ENCODE peak calls at places on chromosomes 4 and X, in six cellular contexts. C is heart right ventricle; J is fibroblast of lung; T is cardiac muscle cell; O is CD8-positive, alpha-beta T cell; X is SJSA1. P is an unnamed sample. For H3K4me1, the result is how much of the 10 kb centered on the place peaks cover.

GRCh38 chr4:123401466-123402175 is 5.0 kb downstream of the SPRY1 start:
- DNase-seq in J (no peak), X (no peak), O (no peak), T (peak), C (no peak), P (no peak)

GRCh38 chrX:45749375-45749774 is 548.7 kb upstream of the DIPK2B start:
- DNase-seq in J (peak), T (no peak), X (no peak), O (no peak), C (no peak), P (no peak)

GRCh38 chrX:1483843-1484637 is 31.3 kb upstream of the ASMTL start:
- DNase-seq in X (no peak), T (no peak), O (no peak), C (peak), J (no peak), P (no peak)

GRCh38 chrX:123476636-123477219 is 256.1 kb downstream of the THOC2 start:
- DNase-seq in C (no peak), J (no peak), X (no peak), T (no peak), O (no peak), P (no peak)

GRCh38 chr4:3484057-3484973 is 21.2 kb downstream of the DOK7 start:
- DNase-seq in X (no peak), O (no peak), C (peak), J (no peak), T (no peak), P (no peak)

GRCh38 chr4:41678951-41679350 is 69.6 kb downstream of the PHOX2B start:
- DNase-seq in T (no peak), X (no peak), O (no peak), C (no peak), J (no peak), P (no peak)

GRCh38 chrX:68724531-68725020 is 77.1 kb downstream of the STARD8 start:
- DNase-seq in C (no peak), T (no peak), X (no peak), J (no peak), O (no peak), P (no peak)

GRCh38 chr4:145481164-145481941 is at the start of gene SMAD1:
- DNase-seq in X (peak), J (peak), T (peak), C (peak), O (no peak), P (peak)

GRCh38 chr4:38387348-38387747 is 276.7 kb upstream of the KLF3 start:
- DNase-seq in J (peak), T (peak), C (peak), O (no peak), X (no peak), P (no peak)

GRCh38 chrX:69369999-69370398 is 134.1 kb upstream of the NALF2 start:
- DNase-seq in X (no peak), J (no peak), O (no peak), T (no peak), C (no peak), P (no peak)

GRCh38 chr4:16889945-16890344 is 8.5 kb downstream of the LDB2 start:
- DNase-seq in O (no peak), C (no peak), J (no peak), X (no peak), T (no peak), P (no peak)

GRCh38 chrX:154542723-154543424 is 3.8 kb downstream of the G6PD start:
- DNase-seq in T (peak), X (no peak), C (no peak), O (no peak), J (no peak), P (no peak)

GRCh38 chrX:53312946-53313745 is 31.8 kb upstream of the IQSEC2 start:
- DNase-seq in J (peak), T (peak), C (peak), O (peak), X (peak), P (no peak)

GRCh38 chr4:111717916-111718315 is 427.3 kb upstream of the FAM241A start:
- DNase-seq in T (no peak), J (no peak), C (no peak), X (no peak), O (no peak), P (no peak)

GRCh38 chr4:7193040-7193958 is 961 bp downstream of the SORCS2 start:
- DNase-seq in C (no peak), O (no peak), J (no peak), T (no peak), X (no peak), P (no peak)

GRCh38 chrX:87941841-87942240 is 424.2 kb downstream of the KLHL4 start:
- DNase-seq in J (no peak), X (no peak), C (no peak), O (no peak), T (no peak), P (no peak)

GRCh38 chrX:27995611-27996010 is 14.4 kb upstream of the DCAF8L1 start:
- DNase-seq in J (no peak), O (no peak), X (no peak), T (no peak), C (no peak), P (no peak)

GRCh38 chr4:122874194-122874593 is 47.6 kb downstream of the FGF2 start:
- DNase-seq in T (peak), X (peak), C (no peak), J (peak), O (no peak), P (no peak)

GRCh38 chrX:34884693-34885277 is 57.8 kb upstream of the FAM47B start:
- DNase-seq in J (peak), O (no peak), X (peak), T (peak), C (no peak), P (no peak)

GRCh38 chr4:7045961-7046921 is 3.1 kb downstream of the TADA2B start:
- DNase-seq in X (no peak), J (no peak), C (no peak), T (no peak), O (no peak), P (no peak)

GRCh38 chr4:180571516-180571915 is 1671.7 kb upstream of the TENM3 start:
- DNase-seq in J (no peak), C (no peak), O (no peak), X (no peak), T (no peak), P (no peak)

GRCh38 chr4:52984469-52984868 is 122.4 kb downstream of the RASL11B start:
- DNase-seq in X (peak), J (peak), C (no peak), T (no peak), O (no peak), P (no peak)

GRCh38 chr4:184306949-184307348 is 89.3 kb upstream of the ENPP6 start:
- DNase-seq in C (no peak), O (no peak), X (no peak), T (no peak), J (no peak), P (no peak)

GRCh38 chrX:134026732-134027311 is 41.4 kb upstream of the GPC3 start:
- DNase-seq in J (peak), X (peak), C (peak), T (peak), O (no peak), P (peak)

GRCh38 chr4:185754961-185755360 is 57.0 kb downstream of the SORBS2 start:
- DNase-seq in T (no peak), J (no peak), X (no peak), O (no peak), C (no peak), P (no peak)

GRCh38 chrX:13047752-13048151 is 3.3 kb upstream of the FAM9C start:
- DNase-seq in O (no peak), C (no peak), X (no peak), T (no peak), J (no peak), P (no peak)

GRCh38 chr4:104015680-104016079 is 295.9 kb upstream of the TACR3 start:
- DNase-seq in T (peak), C (no peak), X (no peak), J (no peak), O (no peak), P (peak)

GRCh38 chrX:153494541-153495361 is at the start of gene BGN:
- DNase-seq in O (no peak), T (peak), C (peak), J (peak), X (peak), P (no peak)

GRCh38 chr4:152036626-152037025 is 275.8 kb upstream of the GATB start:
- DNase-seq in J (no peak), C (no peak), X (no peak), T (no peak), O (no peak), P (no peak)

GRCh38 chr4:145216532-145216931 is 36.1 kb upstream of the OTUD4 start:
- DNase-seq in X (peak), T (peak), O (no peak), J (peak), C (no peak), P (no peak)

GRCh38 chr4:20254517-20255250 is 3.0 kb downstream of the SLIT2 start:
- DNase-seq in C (peak), T (peak), X (no peak), J (peak), O (no peak), P (no peak)

GRCh38 chrX:120365320-120365719 is 3.4 kb downstream of the ATP1B4 start:
- DNase-seq in T (peak), X (peak), C (peak), J (peak), O (peak), P (peak)

DNA sequence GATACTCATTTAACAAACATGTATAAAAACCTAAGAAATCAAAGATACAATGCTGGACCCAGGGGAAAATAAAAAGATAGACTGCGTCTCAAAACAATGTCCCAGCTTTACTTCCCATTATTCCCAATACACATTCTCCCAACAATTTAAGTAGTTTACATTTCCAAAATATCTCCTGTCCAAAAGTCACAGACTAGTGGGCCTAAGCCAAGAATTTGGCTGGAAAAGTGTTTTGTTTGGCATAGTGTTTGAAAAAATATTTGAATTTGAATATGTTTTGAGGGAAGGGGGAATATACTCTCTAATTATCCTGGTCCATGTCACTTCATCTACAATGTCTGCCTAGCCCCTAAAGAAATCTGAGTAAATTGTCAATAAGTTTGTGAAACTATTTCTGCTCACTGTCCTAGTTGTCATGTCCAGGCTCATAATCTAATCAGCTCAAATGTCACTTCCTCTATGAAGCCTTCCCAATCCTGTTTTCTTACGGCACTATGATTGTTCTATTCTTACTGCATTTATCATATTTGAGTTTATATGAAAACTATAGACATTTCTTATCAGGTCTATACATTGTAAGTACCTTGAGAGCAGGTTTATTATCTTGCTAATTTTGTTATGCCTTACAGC is 74.4 kb downstream of the SEC24D start:
- DNase-seq in X (no peak), J (no peak), C (no peak), T (no peak), O (no peak), P (no peak)
- H3K4me1 ChIP-seq in X (under half), J (under half), C (half or more), T (under half), O (under half), P (under half)

GRCh38 chr4:86968477-86969015 is 33.7 kb downstream of the AFF1 start:
- DNase-seq in C (no peak), X (no peak), J (no peak), O (no peak), T (no peak), P (no peak)
- H3K4me1 ChIP-seq in C (under half), X (under half), J (under half), O (under half), T (under half), P (under half)

GRCh38 chr4:2291705-2292651 is 30.1 kb upstream of the MXD4 start:
- DNase-seq in C (no peak), X (no peak), T (no peak), O (no peak), J (no peak), P (no peak)
- H3K4me1 ChIP-seq in C (under half), X (under half), T (under half), O (half or more), J (under half), P (under half)

DNA sequence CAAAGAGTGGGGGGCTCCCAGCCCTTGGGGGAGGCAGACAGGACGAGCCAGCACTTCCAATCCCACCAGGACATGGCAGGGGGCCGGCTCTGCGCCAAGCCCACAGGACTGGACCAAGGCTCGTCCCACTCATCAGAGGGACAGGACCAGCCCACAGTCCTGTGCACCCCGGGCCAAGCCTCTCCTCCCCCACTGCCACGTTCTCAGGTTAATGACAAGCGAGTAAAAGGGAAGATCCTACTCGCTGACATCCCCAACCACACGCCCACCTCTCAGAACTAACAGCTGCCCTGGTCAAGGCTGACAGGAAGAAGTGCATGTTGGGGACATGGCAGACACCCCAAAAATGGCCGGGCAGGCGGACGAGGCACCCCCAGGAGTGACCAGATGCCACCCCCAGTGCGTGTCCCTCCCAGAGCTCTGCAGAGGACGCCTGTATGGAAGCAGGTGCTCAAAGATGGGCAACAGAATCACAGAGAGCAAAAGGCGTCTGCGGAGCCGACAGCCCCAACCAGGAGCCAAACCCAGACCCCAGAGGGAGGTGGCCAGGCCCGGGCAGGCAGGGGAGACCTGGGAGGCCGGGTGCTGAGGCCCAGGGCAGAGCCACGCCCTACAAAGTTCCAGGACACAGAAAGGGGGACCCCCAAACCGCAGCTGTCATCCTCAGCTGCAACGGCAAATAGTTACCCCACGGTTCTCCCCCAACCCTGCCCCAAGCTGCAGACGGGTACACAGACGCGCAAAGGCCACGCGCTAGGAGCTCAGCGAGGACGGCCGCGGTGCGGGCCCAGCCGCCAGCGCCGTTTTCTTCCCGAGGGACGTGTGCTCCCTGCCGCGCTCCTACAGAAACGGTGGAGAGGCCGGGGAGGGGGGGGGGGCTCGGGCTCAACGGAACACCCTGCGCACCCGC is 1.8 kb downstream of the CTBP1 start:
- DNase-seq in T (no peak), O (no peak), X (no peak), C (no peak), J (no peak), P (no peak)
- H3K4me1 ChIP-seq in T (under half), O (half or more), X (under half), C (half or more), J (under half), P (under half)

GRCh38 chr4:77818667-77819408 is at the start of gene CNOT6L:
- DNase-seq in T (peak), X (peak), J (peak), O (peak), C (peak), P (no peak)
- H3K4me1 ChIP-seq in T (under half), X (under half), J (under half), O (half or more), C (half or more), P (under half)

GRCh38 chr4:10625130-10625529 is 59.4 kb downstream of the CLNK start:
- DNase-seq in J (no peak), C (no peak), O (no peak), X (no peak), T (no peak), P (no peak)

GRCh38 chr4:10623862-10624261 is 60.7 kb downstream of the CLNK start:
- DNase-seq in X (no peak), T (no peak), J (no peak), O (no peak), C (no peak), P (no peak)

GRCh38 chr4:10620935-10621488 is 63.6 kb downstream of the CLNK start:
- DNase-seq in J (no peak), T (no peak), X (no peak), C (no peak), O (no peak), P (no peak)

GRCh38 chr4:10622728-10623127 is 61.8 kb downstream of the CLNK start:
- DNase-seq in J (peak), T (peak), O (no peak), C (no peak), X (no peak), P (peak)

GRCh38 chr4:10623241-10623640 is 61.3 kb downstream of the CLNK start:
- DNase-seq in O (no peak), T (no peak), X (no peak), C (no peak), J (peak), P (no peak)
- H3K4me1 ChIP-seq in O (under half), T (under half), X (under half), C (under half), J (under half), P (under half)

GRCh38 chr4:74546020-74546419 is 101.1 kb downstream of the AREG start:
- DNase-seq in O (no peak), C (no peak), J (no peak), X (peak), T (peak), P (no peak)

GRCh38 chr4:74544655-74545361 is 99.9 kb downstream of the AREG start:
- DNase-seq in T (peak), J (no peak), X (no peak), O (no peak), C (no peak), P (no peak)

GRCh38 chr4:74545488-74545887 is 100.6 kb downstream of the AREG start:
- DNase-seq in C (no peak), O (no peak), T (peak), J (no peak), X (no peak), P (no peak)

GRCh38 chr4:74543247-74543670 is 98.3 kb downstream of the AREG start:
- DNase-seq in T (no peak), C (no peak), J (no peak), X (no peak), O (no peak), P (no peak)

GRCh38 chr4:74543983-74544382 is 99.0 kb downstream of the AREG start:
- DNase-seq in J (peak), X (no peak), T (peak), O (no peak), C (no peak), P (no peak)
- H3K4me1 ChIP-seq in J (under half), X (under half), T (under half), O (under half), C (under half), P (under half)

GRCh38 chrX:15514279-15514678 is 13.7 kb downstream of the BMX start:
- DNase-seq in O (no peak), C (no peak), T (no peak), X (no peak), J (no peak), P (no peak)
- H3K4me1 ChIP-seq in O (under half), C (under half), T (under half), X (under half), J (under half), P (under half)

GRCh38 chrX:40099046-40099968 is 1.5 kb upstream of the BCOR start:
- DNase-seq in T (no peak), O (no peak), X (peak), C (peak), J (no peak), P (no peak)

GRCh38 chrX:40097101-40097491 is 662 bp downstream of the BCOR start:
- DNase-seq in T (peak), X (no peak), C (peak), J (no peak), O (no peak), P (no peak)

GRCh38 chrX:40096395-40097091 is 1.2 kb downstream of the BCOR start:
- DNase-seq in J (peak), O (peak), C (peak), T (peak), X (peak), P (no peak)

GRCh38 chrX:40098264-40099045 is 697 bp upstream of the BCOR start:
- DNase-seq in T (peak), C (peak), J (peak), O (peak), X (peak), P (no peak)

DNA sequence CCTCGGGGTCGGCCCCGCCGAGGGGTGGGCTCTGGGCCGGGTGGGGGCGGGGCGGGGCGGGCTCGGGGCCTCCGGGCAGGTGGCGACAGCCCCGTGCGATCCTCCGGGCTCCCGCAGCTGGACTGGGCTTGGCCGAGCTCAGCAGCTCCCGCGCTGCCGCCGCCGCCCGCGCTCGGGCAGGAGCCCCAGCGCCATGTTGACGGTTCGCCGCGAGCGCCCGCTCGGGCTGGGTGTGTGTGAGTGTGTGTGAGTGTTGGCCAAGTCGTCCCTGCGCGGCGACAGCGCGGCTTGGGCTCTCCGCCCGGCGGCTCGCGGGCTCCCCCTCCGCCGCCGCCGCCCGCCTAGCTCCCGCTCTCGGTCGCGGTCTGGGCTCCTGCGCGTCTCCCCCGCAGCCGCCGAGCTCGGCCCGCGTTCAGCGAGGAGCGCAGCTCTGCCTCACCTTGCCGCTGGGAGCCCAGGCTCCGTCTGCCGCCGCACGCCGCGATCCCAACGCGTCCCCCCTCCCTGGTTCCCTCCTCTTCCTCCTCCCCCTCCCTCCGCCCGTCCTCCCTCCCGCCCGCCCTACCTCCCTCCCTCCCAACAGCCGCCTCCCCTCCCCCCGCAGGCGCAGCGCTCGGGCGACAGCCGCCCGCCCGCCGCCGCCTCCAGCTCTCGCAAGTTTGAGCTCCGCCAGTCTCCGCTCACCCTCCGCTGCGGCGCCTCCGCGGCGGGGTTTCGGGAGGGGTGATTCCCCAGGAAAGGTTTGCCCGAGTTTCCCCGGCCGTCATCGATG is at the start of gene BCOR:
- DNase-seq in C (peak), X (peak), O (peak), T (peak), J (peak), P (no peak)
- H3K4me1 ChIP-seq in C (under half), X (under half), O (under half), T (under half), J (under half), P (under half)